ENCODE peak calls at places on chromosomes 13 and 19, in five cellular contexts. K is activated CD8-positive, alpha-beta T cell treated with anti-CD3 and anti-CD28 coated beads, Interleukin-2, amount 10 ng/mL, durations not matched to agents 7 days and 5 days; C is activated T-helper 1 cell treated with Interleukin-2 at 50 U/mL for 16 hours; R is NB4; D is neural crest cell. O is an unnamed sample.

GRCh38 chr19:495440-496332 is 600 bp upstream of the MADCAM1 start:
- DNase-seq in K (peak), D (peak), R (peak), C (no peak), O (peak)

GRCh38 chr13:89660752-89661151 is 1686.7 kb upstream of the MIR17HG start:
- DNase-seq in D (no peak), C (no peak), R (no peak), K (no peak), O (no peak)

GRCh38 chr19:47176627-47177090 is 46.0 kb downstream of the SAE1 start:
- DNase-seq in C (peak), D (no peak), R (peak), K (peak), O (no peak)

GRCh38 chr13:103878891-103879605 is 812.8 kb upstream of the SLC10A2 start:
- DNase-seq in R (no peak), K (no peak), D (no peak), C (no peak), O (no peak)

GRCh38 chr13:26017196-26017921 is 34.5 kb downstream of the SHISA2 start:
- DNase-seq in C (no peak), D (no peak), R (no peak), K (no peak), O (no peak)

GRCh38 chr13:98044301-98044700 is 90.8 kb downstream of the IPO5 start:
- DNase-seq in D (no peak), R (no peak), K (no peak), C (no peak), O (no peak)

GRCh38 chr19:294819-295686 is 3.9 kb upstream of the PLPP2 start:
- DNase-seq in C (peak), K (peak), R (peak), D (peak), O (no peak)

GRCh38 chr13:37954191-37954590 is 84.6 kb upstream of the TRPC4 start:
- DNase-seq in D (no peak), C (no peak), K (no peak), R (no peak), O (no peak)

GRCh38 chr19:41335467-41335866 is 18.3 kb downstream of the TGFB1 start:
- DNase-seq in K (no peak), D (no peak), R (no peak), C (no peak), O (no peak)

GRCh38 chr13:40468227-40468838 is 198.1 kb downstream of the FOXO1 start:
- DNase-seq in R (no peak), D (no peak), C (no peak), K (no peak), O (no peak)

GRCh38 chr19:34184880-34185491 is 12.7 kb downstream of the LSM14A start:
- DNase-seq in C (no peak), D (no peak), K (no peak), R (peak), O (no peak)

GRCh38 chr19:10544753-10545251 is 1.1 kb downstream of the ATG4D start:
- DNase-seq in K (no peak), C (no peak), D (no peak), R (peak), O (no peak)

GRCh38 chr13:104387514-104387913 is 1321.3 kb upstream of the SLC10A2 start:
- DNase-seq in K (no peak), C (no peak), R (no peak), D (no peak), O (no peak)

GRCh38 chr19:54160182-54160811 is 776 bp upstream of the LENG1 start:
- DNase-seq in R (peak), D (no peak), C (no peak), K (no peak), O (no peak)

GRCh38 chr19:35592226-35592625 is 6.3 kb downstream of the PMIS2 start:
- DNase-seq in K (peak), C (no peak), D (no peak), R (peak), O (no peak)

GRCh38 chr19:14135985-14136508 is 342 bp downstream of the ASF1B start:
- DNase-seq in R (no peak), K (no peak), D (no peak), C (no peak), O (no peak)

GRCh38 chr19:48480476-48481190 is 11.5 kb downstream of the CYTH2 start:
- DNase-seq in D (no peak), C (peak), K (peak), R (peak), O (peak)

GRCh38 chr13:49400755-49401659 is 42.9 kb downstream of the CAB39L start:
- DNase-seq in D (no peak), C (no peak), K (no peak), R (peak), O (no peak)

GRCh38 chr13:89057862-89058261 is 1386.7 kb downstream of the SLITRK5 start:
- DNase-seq in D (no peak), C (no peak), K (no peak), R (no peak), O (no peak)

GRCh38 chr13:32940601-32941000 is 75.6 kb upstream of the KL start:
- DNase-seq in R (no peak), K (no peak), D (no peak), C (no peak), O (no peak)